ENCODE peak calls at places on chromosome 15, in seven cellular contexts. G, S, T, Y, V, P and D are unnamed samples.

GRCh38 chr15:58931985-58932384 is 1.5 kb downstream of the SLTM start:
- DNase-seq in S (peak), G (peak), T (no peak), Y (no peak), V (no peak), P (no peak), D (no peak)

GRCh38 chr15:95498956-95499355 is 831.5 kb upstream of the NR2F2 start:
- DNase-seq in G (no peak), S (no peak), Y (no peak), V (no peak), T (no peak), P (no peak), D (no peak)

GRCh38 chr15:60116456-60117089 is 112.5 kb downstream of the FOXB1 start:
- DNase-seq in T (no peak), Y (no peak), V (no peak), G (no peak), P (no peak), S (no peak), D (no peak)

GRCh38 chr15:38714309-38715072 is 149.9 kb upstream of the RASGRP1 start:
- DNase-seq in V (no peak), G (peak), S (peak), P (no peak), Y (no peak), T (no peak), D (peak)

GRCh38 chr15:93523490-93523889 is 434.5 kb upstream of the RGMA start:
- DNase-seq in V (no peak), T (no peak), P (no peak), G (no peak), S (no peak), Y (no peak), D (no peak)

GRCh38 chr15:57485869-57486268 is 105.8 kb upstream of the MYZAP start:
- DNase-seq in T (peak), P (no peak), Y (peak), V (no peak), S (peak), G (peak), D (peak)

GRCh38 chr15:32981536-32981935 is 213.0 kb downstream of the FMN1 start:
- DNase-seq in P (no peak), G (peak), T (no peak), S (no peak), Y (no peak), V (no peak), D (no peak)

GRCh38 chr15:25863067-25863967 is at the start of gene ATP10A:
- DNase-seq in S (peak), V (peak), Y (peak), G (peak), P (peak), T (peak), D (no peak)

GRCh38 chr15:88681610-88682221 is 42.9 kb downstream of the ISG20 start:
- DNase-seq in P (peak), S (no peak), T (no peak), Y (no peak), G (no peak), V (no peak), D (no peak)

GRCh38 chr15:99130314-99130713 is 25.4 kb downstream of the SYNM start:
- DNase-seq in Y (no peak), P (no peak), T (no peak), G (no peak), V (no peak), S (no peak), D (no peak)

GRCh38 chr15:57736591-57736990 is 30.1 kb downstream of the POLR2M start:
- DNase-seq in Y (no peak), S (no peak), V (no peak), P (no peak), T (no peak), G (no peak), D (no peak)

GRCh38 chr15:32096867-32097266 is 66.6 kb downstream of the CHRNA7 start:
- DNase-seq in Y (peak), V (no peak), G (no peak), S (no peak), T (peak), P (no peak), D (no peak)

GRCh38 chr15:51375966-51376640 is 34.6 kb downstream of the GLDN start:
- DNase-seq in V (no peak), S (peak), Y (no peak), P (no peak), G (peak), T (no peak), D (peak)

GRCh38 chr15:67548862-67549651 is 6.6 kb downstream of the MAP2K5 start:
- DNase-seq in G (no peak), S (peak), Y (peak), T (peak), V (peak), P (peak), D (no peak)

GRCh38 chr15:34275154-34275553 is 50.3 kb downstream of the EMC4 start:
- DNase-seq in P (no peak), G (peak), T (no peak), Y (no peak), V (no peak), S (no peak), D (no peak)

GRCh38 chr15:31399544-31400171 is 73.0 kb downstream of the KLF13 start:
- DNase-seq in V (no peak), G (peak), P (no peak), Y (no peak), S (no peak), T (no peak), D (no peak)

GRCh38 chr15:98596131-98596530 is 52.2 kb upstream of the IGF1R start:
- DNase-seq in Y (no peak), S (no peak), G (no peak), P (no peak), T (no peak), V (no peak), D (no peak)

GRCh38 chr15:100199711-100200286 is 142.0 kb downstream of the ADAMTS17 start:
- DNase-seq in T (no peak), P (peak), Y (no peak), V (no peak), S (no peak), G (no peak), D (no peak)

GRCh38 chr15:89783111-89783860 is 7.2 kb downstream of the MESP2 start:
- DNase-seq in T (peak), G (peak), P (no peak), Y (peak), S (peak), V (no peak), D (peak)

GRCh38 chr15:82812994-82813393 is 3.6 kb downstream of the WHAMM start:
- DNase-seq in P (no peak), G (no peak), S (peak), V (no peak), T (no peak), Y (no peak), D (peak)

GRCh38 chr15:32838820-32839219 is 121.0 kb downstream of the GREM1 start:
- DNase-seq in G (peak), T (no peak), Y (no peak), P (no peak), S (peak), V (no peak), D (no peak)

GRCh38 chr15:35444557-35445204 is 101.3 kb downstream of the DPH6 start:
- DNase-seq in Y (peak), V (peak), P (no peak), S (peak), T (no peak), G (peak), D (peak)

GRCh38 chr15:35443376-35443775 is 102.6 kb downstream of the DPH6 start:
- DNase-seq in Y (no peak), V (no peak), P (no peak), S (peak), G (no peak), T (no peak), D (no peak)

GRCh38 chr15:93235926-93236781 is 147.1 kb upstream of the RGMA start:
- DNase-seq in T (no peak), P (peak), S (no peak), Y (no peak), G (no peak), V (no peak), D (peak)

GRCh38 chr15:31905054-31905453 is 125.3 kb upstream of the CHRNA7 start:
- DNase-seq in Y (peak), G (no peak), S (no peak), V (no peak), T (peak), P (no peak), D (no peak)

GRCh38 chr15:39261397-39261796 is 319.5 kb upstream of the THBS1 start:
- DNase-seq in P (no peak), Y (no peak), G (no peak), V (no peak), S (no peak), T (no peak), D (no peak)

GRCh38 chr15:57582080-57582479 is 9.6 kb upstream of the MYZAP start:
- DNase-seq in S (no peak), Y (no peak), T (no peak), V (no peak), G (no peak), P (no peak), D (no peak)

DNA sequence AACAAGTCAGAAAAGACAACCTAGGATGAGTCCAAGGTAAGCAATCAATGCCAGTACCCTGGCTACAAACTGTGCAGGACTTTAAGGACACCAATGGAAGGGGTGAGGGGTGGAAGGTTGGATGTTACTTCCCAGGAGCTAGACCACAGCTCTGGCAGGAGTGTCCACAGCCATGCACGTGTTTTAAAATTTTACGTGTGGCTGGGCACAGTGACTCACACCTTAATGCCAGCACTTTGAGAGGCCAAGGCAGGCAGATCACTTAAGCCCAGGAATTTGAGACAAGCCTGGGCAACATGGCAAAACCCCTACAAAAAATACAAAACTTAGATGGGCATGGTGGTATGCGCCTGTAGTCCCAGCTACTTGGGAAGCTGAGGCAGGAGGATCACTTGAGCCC is 14.7 kb upstream of the HDC start:
- DNase-seq in G (no peak), T (no peak), P (no peak), S (no peak), V (no peak), Y (no peak), D (no peak)
- H4K8ac ChIP-seq in G (no peak), T (no peak), P (no peak), S (no peak), V (no peak), Y (no peak), D (no peak)

GRCh38 chr15:91855241-91855640 is 1.7 kb downstream of the SLCO3A1 start:
- DNase-seq in P (no peak), T (no peak), V (no peak), G (no peak), S (no peak), Y (no peak), D (no peak)
- H4K8ac ChIP-seq in P (no peak), T (no peak), V (no peak), G (no peak), S (no peak), Y (no peak), D (no peak)

GRCh38 chr15:44882499-44882968 is 74.0 kb upstream of the TERB2 start:
- DNase-seq in P (no peak), Y (no peak), V (no peak), G (no peak), T (no peak), S (no peak), D (no peak)
- H4K8ac ChIP-seq in P (no peak), Y (no peak), V (no peak), G (no peak), T (no peak), S (no peak), D (no peak)

GRCh38 chr15:22263738-22264137 is 183.4 kb downstream of the OR4M2 start:
- DNase-seq in V (no peak), T (no peak), S (no peak), P (no peak), Y (no peak), G (no peak), D (no peak)
- H4K8ac ChIP-seq in V (no peak), T (no peak), S (no peak), P (no peak), Y (no peak), G (no peak), D (no peak)

GRCh38 chr15:29812384-29812694 is 9.9 kb downstream of the TJP1 start:
- DNase-seq in V (no peak), G (peak), S (peak), Y (peak), P (no peak), T (no peak), D (peak)
- H4K8ac ChIP-seq in V (no peak), G (no peak), S (no peak), Y (no peak), P (no peak), T (no peak), D (no peak)

DNA sequence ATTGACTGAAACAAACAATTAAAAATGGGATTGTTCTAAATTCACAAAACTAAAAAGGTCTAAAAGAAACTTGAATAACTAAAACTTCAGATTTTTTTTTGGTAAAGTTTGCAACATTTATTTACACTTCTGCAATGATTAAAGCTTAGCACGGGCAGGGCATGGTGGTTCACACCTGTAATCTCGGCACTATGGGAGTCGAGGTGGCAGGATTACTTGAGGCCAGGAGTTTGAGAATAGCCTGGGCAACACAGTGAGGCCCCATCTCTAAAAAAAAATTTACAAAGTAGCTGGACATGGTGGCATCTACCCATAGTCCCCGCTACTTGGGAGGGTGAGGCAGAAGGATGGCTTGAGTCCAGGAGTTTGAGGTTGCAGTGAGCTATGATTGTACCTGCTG is 31.6 kb downstream of the TLNRD1 start:
- DNase-seq in P (no peak), Y (no peak), S (no peak), V (no peak), T (no peak), G (no peak), D (no peak)
- H4K8ac ChIP-seq in P (no peak), Y (no peak), S (no peak), V (no peak), T (no peak), G (no peak), D (no peak)

GRCh38 chr15:86522721-86523120 is 443.1 kb downstream of the AGBL1 start:
- DNase-seq in S (no peak), V (no peak), G (no peak), Y (no peak), T (no peak), P (no peak), D (no peak)

DNA sequence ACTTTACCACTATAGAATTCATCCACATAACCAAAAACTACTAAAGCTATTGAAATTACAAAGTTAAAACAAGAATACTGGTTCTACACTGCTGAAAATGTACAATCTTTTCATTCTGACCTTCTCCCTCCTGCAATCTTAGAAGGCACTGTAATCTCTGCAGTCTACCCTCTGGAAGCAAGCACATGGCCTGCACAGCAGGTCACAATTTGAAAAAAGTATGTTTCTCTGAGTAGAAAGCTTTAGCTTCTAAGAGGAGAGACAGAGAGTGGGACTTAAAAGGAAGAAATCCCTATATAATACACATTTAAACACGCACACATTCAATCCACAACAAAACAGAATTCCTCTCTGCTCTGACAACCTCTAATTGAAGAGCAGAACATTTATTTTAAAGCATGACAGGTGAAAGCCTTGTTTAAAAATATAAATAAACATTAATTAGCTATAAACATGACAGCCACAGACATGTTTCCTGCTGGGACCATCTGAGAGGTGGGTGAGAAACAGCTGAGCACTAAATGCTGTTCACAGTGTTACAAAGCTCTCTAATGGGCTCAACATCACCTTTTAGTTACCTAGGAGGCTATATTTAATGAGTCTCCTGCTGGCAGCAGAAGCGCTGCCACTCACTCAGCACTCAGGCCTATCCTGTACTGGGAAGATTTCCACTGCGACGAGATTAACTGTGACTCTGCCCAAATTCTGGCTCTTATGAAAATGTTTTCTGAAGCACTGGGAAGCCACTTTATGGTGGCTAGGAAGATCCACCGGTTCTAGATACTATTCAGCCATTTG is 447.5 kb downstream of the AGBL1 start:
- DNase-seq in V (no peak), P (no peak), G (no peak), Y (no peak), S (no peak), T (no peak), D (no peak)
- H4K8ac ChIP-seq in V (no peak), P (no peak), G (no peak), Y (no peak), S (no peak), T (no peak), D (no peak)

GRCh38 chr15:52635908-52636307 is 43.3 kb downstream of the ATOSA start:
- DNase-seq in S (no peak), Y (no peak), V (no peak), T (no peak), P (no peak), G (no peak), D (no peak)
- H4K8ac ChIP-seq in S (no peak), Y (no peak), V (no peak), T (no peak), P (no peak), G (no peak), D (no peak)

GRCh38 chr15:61659571-61660190 is 400.6 kb downstream of the VPS13C start:
- DNase-seq in P (no peak), T (no peak), V (no peak), G (no peak), S (no peak), Y (no peak), D (no peak)
- H4K8ac ChIP-seq in P (no peak), T (no peak), V (no peak), G (no peak), S (no peak), Y (no peak), D (no peak)